ENCODE peak calls at places on chromosomes 4 and X, in nine cellular contexts. S is A549, T is HCT116, Y is GM12878, J is HepG2, H is K562, Q is endothelial cell of umbilical vein, F is SK-N-SH, N is H1. R is an unnamed sample.

GRCh38 chr4:184768296-184768695 is 34.4 kb upstream of the CENPU start:
- DNase-seq in S (no peak), T (no peak), Y (no peak), J (no peak), H (no peak), Q (no peak), F (no peak), N (no peak), R (no peak)

GRCh38 chr4:65467280-65467679 is 203.0 kb downstream of the EPHA5 start:
- DNase-seq in S (no peak), T (no peak), Y (no peak), J (no peak), H (no peak), Q (no peak), F (no peak), N (no peak), R (no peak)

GRCh38 chr4:10033191-10033881 is 12.0 kb upstream of the SLC2A9 start:
- DNase-seq in S (no peak), T (no peak), Y (no peak), J (no peak), H (peak), Q (peak), F (no peak), N (no peak), R (peak)

GRCh38 chr4:104912518-104912917 is 234.2 kb upstream of the TET2 start:
- DNase-seq in S (no peak), T (no peak), Y (no peak), J (no peak), H (no peak), Q (no peak), F (no peak), N (no peak), R (no peak)

GRCh38 chrX:133254666-133255065 is 36.5 kb upstream of the TFDP3 start:
- DNase-seq in S (no peak), T (no peak), Y (no peak), J (peak), H (no peak), Q (no peak), F (no peak), N (no peak), R (peak)

GRCh38 chr4:148173397-148174017 is 268.7 kb downstream of the NR3C2 start:
- DNase-seq in S (no peak), T (no peak), Y (no peak), J (peak), H (peak), Q (no peak), F (no peak), N (no peak), R (no peak)

GRCh38 chr4:120694973-120695372 is 227.6 kb downstream of the PRDM5 start:
- DNase-seq in S (peak), T (peak), Y (no peak), J (no peak), H (no peak), Q (peak), F (peak), N (no peak), R (no peak)

GRCh38 chr4:69760455-69760854 is at the start of gene SULT1B1:
- DNase-seq in S (no peak), T (no peak), Y (no peak), J (no peak), H (no peak), Q (peak), F (no peak), N (no peak), R (peak)

GRCh38 chr4:85555210-85555609 is 80.3 kb downstream of the ARHGAP24 start:
- DNase-seq in S (no peak), T (no peak), Y (peak), J (no peak), H (no peak), Q (no peak), F (no peak), N (no peak), R (no peak)

GRCh38 chrX:97846718-97847237 is 963.1 kb downstream of the RPA4 start:
- DNase-seq in S (no peak), T (no peak), Y (no peak), J (no peak), H (no peak), Q (no peak), F (peak), N (no peak), R (no peak)

GRCh38 chr4:13701937-13702446 is 74.5 kb upstream of the BOD1L1 start:
- DNase-seq in S (peak), T (peak), Y (no peak), J (peak), H (no peak), Q (no peak), F (no peak), N (no peak), R (peak)

GRCh38 chr4:80322716-80323115 is 12.8 kb upstream of the CFAP299 start:
- DNase-seq in S (no peak), T (no peak), Y (no peak), J (no peak), H (peak), Q (peak), F (no peak), N (no peak), R (peak)

GRCh38 chr4:138540056-138540800 is 298.1 kb upstream of the SLC7A11 start:
- DNase-seq in S (no peak), T (no peak), Y (no peak), J (no peak), H (no peak), Q (no peak), F (no peak), N (no peak), R (no peak)

GRCh38 chr4:98394134-98394533 is 132.9 kb downstream of the RAP1GDS1 start:
- DNase-seq in S (no peak), T (no peak), Y (no peak), J (no peak), H (no peak), Q (no peak), F (no peak), N (no peak), R (no peak)

GRCh38 chrX:40085086-40085551 is 12.6 kb downstream of the BCOR start:
- DNase-seq in S (no peak), T (no peak), Y (no peak), J (no peak), H (no peak), Q (peak), F (no peak), N (no peak), R (no peak)

GRCh38 chr4:21885241-21885640 is 63.3 kb downstream of the KCNIP4 start:
- DNase-seq in S (no peak), T (no peak), Y (no peak), J (no peak), H (no peak), Q (no peak), F (no peak), N (no peak), R (no peak)

DNA sequence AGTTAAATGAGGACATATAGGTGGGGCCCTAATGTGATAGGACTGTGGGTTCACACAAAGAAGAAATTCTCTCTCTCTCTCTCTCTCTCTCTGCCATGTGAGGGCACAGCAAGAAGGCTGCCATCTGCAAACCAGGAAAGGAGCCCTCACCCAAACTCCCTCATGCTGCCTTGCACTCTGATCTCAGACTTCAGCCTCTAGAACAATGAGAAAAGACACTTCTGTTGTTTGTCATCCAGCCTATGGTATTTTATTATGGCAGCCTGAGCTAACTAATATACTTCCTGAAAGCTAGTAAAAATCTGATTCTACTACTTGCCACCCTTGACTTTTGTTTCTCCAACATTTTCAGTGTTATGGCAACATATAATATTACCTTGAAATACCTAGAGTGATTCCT is 425.9 kb downstream of the SPOCK3 start:
- DNase-seq in S (no peak), T (no peak), Y (no peak), J (no peak), H (no peak), Q (no peak), F (no peak), N (no peak), R (no peak)
- TF ChIP-seq MAX in S (no peak), T (no peak), Y (no peak), J (no peak), H (no peak), Q (no peak), F (no peak), N (no peak), R (no peak)

GRCh38 chrX:46910415-46910814 is 1.8 kb upstream of the JADE3 start:
- DNase-seq in S (no peak), T (no peak), Y (no peak), J (no peak), H (no peak), Q (no peak), F (no peak), N (no peak), R (no peak)

GRCh38 chrX:46913710-46914109 is 1.5 kb downstream of the JADE3 start:
- DNase-seq in S (no peak), T (no peak), Y (no peak), J (peak), H (peak), Q (peak), F (peak), N (no peak), R (peak)

GRCh38 chrX:46916273-46916672 is 4.1 kb downstream of the JADE3 start:
- DNase-seq in S (no peak), T (no peak), Y (no peak), J (no peak), H (no peak), Q (no peak), F (no peak), N (no peak), R (no peak)

GRCh38 chrX:46912673-46913491 is 661 bp downstream of the JADE3 start:
- DNase-seq in S (peak), T (no peak), Y (no peak), J (peak), H (peak), Q (peak), F (peak), N (peak), R (peak)

DNA sequence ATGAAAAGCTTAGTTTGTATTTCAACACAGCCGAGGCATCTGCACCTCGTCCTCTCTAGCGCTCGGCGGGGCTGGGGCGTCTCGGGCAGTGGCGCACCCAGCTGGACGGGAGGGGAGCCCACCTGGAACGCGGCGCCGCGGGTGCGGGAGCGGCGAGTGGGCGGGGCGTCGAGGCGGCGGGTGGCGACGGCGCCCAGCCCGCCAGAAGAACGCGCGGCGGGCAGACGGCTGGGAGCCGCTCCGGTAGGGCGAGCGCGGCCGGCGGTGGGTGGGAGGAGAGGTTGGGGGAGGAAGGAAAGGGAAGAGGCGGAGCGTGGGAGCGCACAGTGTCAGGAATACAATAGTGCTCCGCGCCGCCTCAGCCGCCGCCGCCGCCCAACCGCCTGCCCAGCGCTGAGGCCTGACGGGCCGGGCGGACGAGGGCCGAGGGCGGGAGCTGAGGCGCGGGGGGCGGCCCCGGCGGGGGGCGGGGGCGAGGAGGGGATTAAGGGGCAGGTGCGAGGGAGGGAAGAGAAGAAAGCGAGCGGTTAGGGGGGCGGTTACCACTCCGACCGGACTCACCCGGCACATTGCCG is at the start of gene JADE3:
- DNase-seq in S (peak), T (peak), Y (no peak), J (peak), H (peak), Q (peak), F (peak), N (peak), R (peak)
- H3K4me3 ChIP-seq in S (peak), T (peak), Y (peak), J (peak), H (peak), Q (peak), F (peak), N (peak), R (peak)

GRCh38 chr4:83282049-83282535 is 2.5 kb downstream of the COQ2 start:
- DNase-seq in S (peak), T (peak), Y (no peak), J (peak), H (peak), Q (peak), F (peak), N (peak), R (peak)

GRCh38 chr4:83284161-83285021 is at the start of gene COQ2:
- DNase-seq in S (peak), T (peak), Y (no peak), J (peak), H (peak), Q (peak), F (peak), N (peak), R (peak)

GRCh38 chr4:83281326-83281725 is 3.3 kb downstream of the COQ2 start:
- DNase-seq in S (no peak), T (no peak), Y (no peak), J (no peak), H (no peak), Q (no peak), F (no peak), N (no peak), R (peak)

GRCh38 chr4:83285022-83285387 is 407 bp upstream of the COQ2 start:
- DNase-seq in S (peak), T (no peak), Y (no peak), J (no peak), H (peak), Q (peak), F (peak), N (no peak), R (peak)
- TF ChIP-seq MAX in S (no peak), T (no peak), Y (no peak), J (no peak), H (no peak), Q (no peak), F (no peak), N (no peak), R (no peak)

GRCh38 chrX:17635231-17635630 is 102.1 kb upstream of the SCML1 start:
- DNase-seq in S (no peak), T (no peak), Y (no peak), J (no peak), H (no peak), Q (no peak), F (no peak), N (peak), R (no peak)
- H3K4me3 ChIP-seq in S (no peak), T (no peak), Y (no peak), J (no peak), H (no peak), Q (no peak), F (no peak), N (peak), R (no peak)

GRCh38 chr4:28444886-28445496 is 1584.3 kb downstream of the STIM2 start:
- DNase-seq in S (no peak), T (no peak), Y (no peak), J (no peak), H (no peak), Q (peak), F (no peak), N (no peak), R (no peak)

GRCh38 chr4:28443371-28443770 is 1582.7 kb downstream of the STIM2 start:
- DNase-seq in S (no peak), T (no peak), Y (no peak), J (no peak), H (no peak), Q (no peak), F (no peak), N (no peak), R (no peak)

GRCh38 chr4:28449080-28449479 is 1588.4 kb downstream of the STIM2 start:
- DNase-seq in S (no peak), T (no peak), Y (no peak), J (no peak), H (no peak), Q (no peak), F (no peak), N (no peak), R (no peak)

DNA sequence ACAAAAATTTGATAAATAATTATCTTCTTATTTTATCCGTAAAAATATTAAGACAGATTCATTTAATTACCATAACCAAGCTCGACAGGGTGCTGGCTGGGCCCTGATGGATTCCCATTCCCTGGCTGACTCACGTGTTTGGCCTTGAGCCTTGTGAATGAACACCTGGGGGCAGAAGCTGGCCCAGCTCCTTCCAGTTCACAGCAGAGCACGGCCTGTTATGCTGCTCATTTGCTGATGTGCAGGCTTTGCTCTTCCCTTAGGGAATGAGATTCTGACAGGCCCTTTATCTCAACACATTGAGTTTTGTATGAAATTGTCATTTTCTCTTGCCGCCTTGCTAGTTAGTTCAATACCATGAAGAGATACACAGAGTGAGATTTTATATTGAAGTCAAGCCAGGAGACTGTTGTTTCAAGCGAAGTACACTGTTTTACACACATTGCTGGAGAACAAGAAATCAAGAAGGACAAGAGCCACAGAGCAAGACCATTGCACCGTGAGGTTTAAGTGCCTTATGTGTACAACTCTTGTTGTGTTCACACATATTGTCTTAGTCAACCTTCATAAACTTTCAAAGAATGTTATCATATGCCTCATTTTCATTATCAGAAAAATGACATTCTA is 1583.3 kb downstream of the STIM2 start:
- DNase-seq in S (no peak), T (no peak), Y (no peak), J (no peak), H (no peak), Q (no peak), F (no peak), N (no peak), R (no peak)
- TF ChIP-seq MAX in S (no peak), T (no peak), Y (no peak), J (no peak), H (no peak), Q (no peak), F (no peak), N (peak), R (no peak)

GRCh38 chr4:82431831-82432230 is 1.4 kb downstream of the ENOPH1 start:
- DNase-seq in S (no peak), T (no peak), Y (no peak), J (no peak), H (no peak), Q (no peak), F (no peak), N (no peak), R (no peak)
- H3K4me3 ChIP-seq in S (peak), T (peak), Y (peak), J (no peak), H (peak), Q (peak), F (peak), N (peak), R (peak)

DNA sequence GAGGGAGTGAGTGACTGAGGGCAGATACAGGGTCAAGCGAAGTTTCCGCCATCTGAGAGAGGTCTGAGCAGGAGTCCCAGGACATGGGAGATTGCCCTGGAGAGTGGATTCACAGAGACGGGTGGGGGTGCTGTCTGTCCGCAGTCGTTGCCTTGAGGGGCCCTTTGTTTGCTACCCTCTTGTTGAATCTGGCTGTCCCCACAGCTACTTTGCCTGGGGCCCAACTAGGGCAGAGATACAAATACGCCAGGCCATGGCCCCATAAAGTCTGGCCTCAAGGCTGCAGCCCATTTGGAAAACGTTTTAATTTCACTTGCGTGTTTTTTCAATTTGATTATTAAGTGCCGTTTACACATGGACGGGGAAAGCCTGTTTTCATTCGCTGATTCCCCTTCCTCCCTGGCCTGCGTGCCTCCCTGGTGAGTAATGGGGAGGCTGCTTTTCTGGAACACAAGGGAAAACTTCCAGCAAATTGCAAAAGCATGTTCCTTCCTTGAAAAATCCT is 134.4 kb downstream of the SMIM20 start:
- DNase-seq in S (no peak), T (no peak), Y (no peak), J (no peak), H (no peak), Q (peak), F (peak), N (no peak), R (no peak)
- TF ChIP-seq MAX in S (no peak), T (no peak), Y (no peak), J (no peak), H (no peak), Q (no peak), F (no peak), N (no peak), R (no peak)

GRCh38 chr4:7399433-7400234 is 35.1 kb downstream of the PSAPL1 start:
- DNase-seq in S (no peak), T (no peak), Y (no peak), J (no peak), H (no peak), Q (no peak), F (peak), N (no peak), R (no peak)

GRCh38 chr4:7402526-7402925 is 32.2 kb downstream of the PSAPL1 start:
- DNase-seq in S (no peak), T (peak), Y (no peak), J (no peak), H (no peak), Q (no peak), F (no peak), N (peak), R (no peak)

GRCh38 chr4:7400671-7401298 is 33.9 kb downstream of the PSAPL1 start:
- DNase-seq in S (no peak), T (no peak), Y (no peak), J (no peak), H (no peak), Q (no peak), F (no peak), N (no peak), R (no peak)

GRCh38 chr4:7398788-7399432 is 35.8 kb downstream of the PSAPL1 start:
- DNase-seq in S (no peak), T (no peak), Y (no peak), J (no peak), H (no peak), Q (no peak), F (no peak), N (peak), R (no peak)

GRCh38 chr4:7403001-7403400 is 31.7 kb downstream of the PSAPL1 start:
- DNase-seq in S (no peak), T (no peak), Y (no peak), J (no peak), H (no peak), Q (no peak), F (no peak), N (no peak), R (no peak)
- H3K4me3 ChIP-seq in S (no peak), T (no peak), Y (no peak), J (no peak), H (no peak), Q (no peak), F (no peak), N (no peak), R (no peak)

DNA sequence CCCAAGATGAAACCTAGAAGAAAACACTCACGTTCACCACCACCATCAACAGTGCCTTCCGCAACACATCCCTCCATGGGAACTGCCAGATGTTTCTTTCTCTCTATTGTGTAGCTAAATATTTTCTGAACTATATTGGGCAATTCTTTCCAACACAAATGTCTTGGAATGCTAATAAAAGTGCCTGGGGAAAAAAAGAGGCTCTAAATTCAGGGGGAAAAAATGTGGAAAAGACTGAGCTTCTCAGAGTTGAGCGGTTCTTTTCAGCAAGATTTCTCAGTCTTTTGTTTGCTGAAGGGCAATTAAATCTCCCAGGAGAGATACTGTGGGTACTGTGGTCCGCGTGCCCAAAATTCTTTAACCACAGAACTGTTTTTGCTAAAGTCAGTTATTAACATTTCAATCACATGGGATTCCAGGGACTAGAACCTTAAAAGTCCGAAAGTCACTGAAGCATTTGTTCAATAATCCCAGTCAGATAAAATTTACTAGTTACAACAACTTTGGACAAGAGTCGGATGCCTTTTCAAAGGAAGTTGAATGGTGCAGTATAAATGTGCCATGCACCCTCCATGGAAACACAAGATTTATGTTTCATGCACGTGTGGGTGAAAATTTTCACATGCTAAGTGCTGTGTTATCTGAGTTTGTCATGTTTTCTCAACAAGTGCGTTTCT is 52.0 kb upstream of the DHRSX start:
- DNase-seq in S (peak), T (no peak), Y (no peak), J (peak), H (no peak), Q (no peak), F (no peak), N (no peak), R (peak)
- TF ChIP-seq MAX in S (peak), T (no peak), Y (no peak), J (no peak), H (no peak), Q (no peak), F (no peak), N (no peak), R (no peak)

GRCh38 chr4:153257966-153258365 is 53.7 kb downstream of the TRIM2 start:
- DNase-seq in S (no peak), T (no peak), Y (no peak), J (no peak), H (no peak), Q (no peak), F (peak), N (no peak), R (no peak)
- H3K4me3 ChIP-seq in S (no peak), T (no peak), Y (no peak), J (no peak), H (no peak), Q (no peak), F (peak), N (peak), R (no peak)